ENCODE peak calls at places on chromosomes 2 and 18, in ten cellular contexts. N is GM10248; W is HFFc6; Z is DMS79; J is H54; A is activated T-helper 1 cell treated with anti-CD3 and anti-CD28 coated beads, Interleukin-12 subunit alpha, Interleukin-12 subunit beta, Interleukin-2, Interleukin-4 antibody, amounts not matched to agents 30 ng/mL and 10 ng/mL and 1 ng/mL, durations not matched to agents 14 hours and 24 hours and 36 hours; M is M059J; G is stimulated activated CD4-positive, alpha-beta T cell treated with anti-CD3 and anti-CD28 coated beads, TNF-alpha, amount 100 ng/mL, for 48 hours; Y is NCI-H748 treated with DMSO at 0.1 percent for 48 hours; T is activated naive CD4-positive, alpha-beta T cell treated with anti-CD3 and anti-CD28 coated beads, Interleukin-2, amount 10 ng/mL, durations not matched to agents 7 days and 5 days. X is an unnamed sample.

GRCh38 chr2:217847106-217847505 is 155.7 kb downstream of the TNS1 start:
- DNase-seq in T (no peak), A (no peak), M (no peak), Z (no peak), Y (no peak), W (no peak), J (no peak), N (no peak), G (no peak), X (no peak)

GRCh38 chr2:167100526-167100925 is 212.2 kb downstream of the XIRP2 start:
- DNase-seq in T (no peak), Y (no peak), M (no peak), A (no peak), Z (no peak), J (no peak), G (no peak), N (no peak), W (no peak), X (no peak)

GRCh38 chr2:20144861-20145260 is 80.1 kb downstream of the SDC1 start:
- DNase-seq in J (no peak), Y (no peak), Z (no peak), N (no peak), G (no peak), A (no peak), W (no peak), M (no peak), T (no peak), X (no peak)

GRCh38 chr2:197241590-197241989 is 69.0 kb downstream of the ANKRD44 start:
- DNase-seq in G (no peak), T (no peak), M (no peak), Y (no peak), A (no peak), Z (no peak), W (no peak), N (no peak), J (no peak), X (no peak)

GRCh38 chr2:20093263-20094141 is 42.1 kb upstream of the LAPTM4A start:
- DNase-seq in M (peak), N (no peak), A (no peak), Z (no peak), G (no peak), W (peak), Y (peak), T (no peak), J (peak), X (peak)

GRCh38 chr2:10956006-10956790 is 44.5 kb downstream of the KCNF1 start:
- DNase-seq in M (no peak), A (no peak), N (no peak), T (no peak), G (no peak), J (no peak), Z (no peak), Y (no peak), W (no peak), X (no peak)

GRCh38 chr2:27730980-27731691 is 40.4 kb upstream of the MRPL33 start:
- DNase-seq in G (no peak), Z (no peak), M (no peak), T (no peak), N (no peak), W (no peak), A (no peak), Y (no peak), J (no peak), X (no peak)

GRCh38 chr2:113196839-113197238 is 23.1 kb downstream of the PSD4 start:
- DNase-seq in W (no peak), G (no peak), Y (no peak), M (no peak), T (no peak), N (no peak), A (no peak), J (no peak), Z (no peak), X (no peak)

GRCh38 chr2:47232738-47233415 is 77.8 kb upstream of the STPG4 start:
- DNase-seq in W (no peak), Y (peak), N (no peak), M (peak), Z (no peak), A (no peak), G (no peak), T (no peak), J (no peak), X (no peak)

GRCh38 chr2:43038034-43038719 is 188.2 kb downstream of the ZFP36L2 start:
- DNase-seq in Y (no peak), N (no peak), Z (no peak), J (no peak), A (no peak), T (no peak), M (peak), G (no peak), W (peak), X (no peak)

GRCh38 chr2:152033146-152033545 is 65.7 kb downstream of the CACNB4 start:
- DNase-seq in A (no peak), M (no peak), G (no peak), W (no peak), N (no peak), Y (no peak), T (no peak), J (no peak), Z (no peak), X (no peak)

GRCh38 chr18:12258719-12259705 is 4.9 kb downstream of the CIDEA start:
- DNase-seq in Z (no peak), W (no peak), A (no peak), G (no peak), Y (no peak), J (no peak), M (no peak), T (no peak), N (no peak), X (no peak)

GRCh38 chr2:128808462-128809255 is 490.0 kb upstream of the HS6ST1 start:
- DNase-seq in G (no peak), N (no peak), T (no peak), A (no peak), W (no peak), Z (no peak), J (no peak), Y (no peak), M (peak), X (no peak)

GRCh38 chr2:1660656-1661650 is 83.4 kb downstream of the PXDN start:
- DNase-seq in A (no peak), W (no peak), N (no peak), J (no peak), Y (no peak), M (no peak), Z (no peak), T (no peak), G (no peak), X (no peak)

GRCh38 chr2:18703555-18703954 is 114.2 kb upstream of the NT5C1B start:
- DNase-seq in W (no peak), M (peak), J (no peak), T (no peak), A (no peak), G (no peak), N (no peak), Y (no peak), Z (no peak), X (no peak)

GRCh38 chr2:160245614-160246156 is 45.6 kb upstream of the ITGB6 start:
- DNase-seq in G (no peak), M (no peak), J (no peak), A (no peak), W (no peak), Z (no peak), N (no peak), Y (no peak), T (no peak), X (no peak)

GRCh38 chr18:76416935-76417334 is 78.1 kb downstream of the ZNF516 start:
- DNase-seq in N (no peak), W (peak), Y (no peak), A (no peak), T (no peak), Z (no peak), J (no peak), M (no peak), G (no peak), X (no peak)

GRCh38 chr2:166517533-166517932 is 23.5 kb upstream of the SCN7A start:
- DNase-seq in G (no peak), T (no peak), Y (no peak), M (no peak), W (no peak), J (no peak), A (no peak), Z (no peak), N (no peak), X (no peak)

GRCh38 chr18:10124071-10124470 is 210.3 kb downstream of the VAPA start:
- DNase-seq in A (no peak), G (no peak), W (no peak), N (no peak), Y (no peak), Z (no peak), M (no peak), J (no peak), T (no peak), X (no peak)

GRCh38 chr2:117212562-117212961 is 601.9 kb upstream of the DDX18 start:
- DNase-seq in W (no peak), A (no peak), N (no peak), M (no peak), Z (no peak), Y (no peak), T (no peak), J (no peak), G (no peak), X (no peak)

GRCh38 chr2:154092571-154092970 is 220.8 kb downstream of the GALNT13 start:
- DNase-seq in J (no peak), T (no peak), W (no peak), A (no peak), Y (no peak), N (no peak), M (no peak), G (no peak), Z (no peak), X (no peak)

GRCh38 chr2:120577896-120578295 is 157.8 kb upstream of the GLI2 start:
- DNase-seq in J (no peak), G (no peak), A (no peak), Y (no peak), T (no peak), Z (no peak), W (no peak), N (no peak), M (no peak), X (no peak)

GRCh38 chr2:241811209-241811951 is 2.4 kb downstream of the NEU4 start:
- DNase-seq in W (no peak), Z (no peak), G (no peak), N (peak), J (no peak), Y (no peak), A (no peak), T (no peak), M (no peak), X (peak)

GRCh38 chr2:129001926-129002325 is 683.3 kb upstream of the HS6ST1 start:
- DNase-seq in Z (no peak), T (no peak), N (no peak), G (no peak), J (no peak), A (no peak), M (no peak), Y (no peak), W (no peak), X (no peak)

GRCh38 chr18:58213445-58213844 is 169.4 kb downstream of the NEDD4L start:
- DNase-seq in N (no peak), A (no peak), Y (no peak), T (no peak), G (no peak), J (no peak), M (peak), Z (no peak), W (peak), X (no peak)

GRCh38 chr2:206158563-206159345 is 490 bp downstream of the NDUFS1 start:
- DNase-seq in N (no peak), A (no peak), T (no peak), W (no peak), J (no peak), M (peak), Y (peak), G (no peak), Z (peak), X (no peak)

GRCh38 chr2:101150306-101151140 is 659 bp downstream of the TBC1D8 start:
- DNase-seq in Z (no peak), A (no peak), N (peak), J (no peak), G (no peak), M (peak), T (peak), W (no peak), Y (no peak), X (peak)

GRCh38 chr2:18522484-18523146 is 37.8 kb downstream of the RDH14 start:
- DNase-seq in T (no peak), Y (no peak), A (no peak), W (peak), N (no peak), M (no peak), J (no peak), G (no peak), Z (no peak), X (no peak)

GRCh38 chr2:118808429-118808809 is 39.0 kb downstream of the EN1 start:
- DNase-seq in N (no peak), G (no peak), J (no peak), T (no peak), Y (no peak), A (no peak), W (no peak), M (no peak), Z (no peak), X (no peak)

GRCh38 chr2:27379383-27379839 is 1.1 kb downstream of the ZNF513 start:
- DNase-seq in J (no peak), G (no peak), T (no peak), W (no peak), Y (no peak), M (no peak), A (no peak), Z (no peak), N (no peak), X (no peak)

GRCh38 chr2:21095178-21095577 is 28.6 kb upstream of the TDRD15 start:
- DNase-seq in W (no peak), Z (no peak), T (no peak), A (no peak), N (no peak), M (no peak), G (no peak), J (no peak), Y (no peak), X (no peak)